ENCODE peak calls at places on chromosomes 6 and 20, in seven cellular contexts. One of them, this sample, is unnamed.

GRCh38 chr6:166471797-166472260 is 89.1 kb upstream of the MPC1 start:
- DNase-seq in fibroblast of mammary gland: no peak
- DNase-seq in GM06990: no peak
- DNase-seq in Panc1: no peak
- DNase-seq in Peyer's patch: no peak
- DNase-seq in heart left ventricle: no peak
- DNase-seq in epithelial cell of esophagus: no peak
- DNase-seq in this sample: no peak

GRCh38 chr6:70221025-70221714 is 81.7 kb downstream of the COL9A1 start:
- DNase-seq in fibroblast of mammary gland: peak
- DNase-seq in GM06990: no peak
- DNase-seq in Panc1: peak
- DNase-seq in Peyer's patch: no peak
- DNase-seq in heart left ventricle: no peak
- DNase-seq in epithelial cell of esophagus: peak
- DNase-seq in this sample: no peak

GRCh38 chr6:11324453-11325023 is 92.1 kb upstream of the NEDD9 start:
- DNase-seq in fibroblast of mammary gland: no peak
- DNase-seq in GM06990: peak
- DNase-seq in Panc1: no peak
- DNase-seq in Peyer's patch: no peak
- DNase-seq in heart left ventricle: no peak
- DNase-seq in epithelial cell of esophagus: no peak
- DNase-seq in this sample: no peak

GRCh38 chr6:38610050-38610619 is 29.6 kb downstream of the BTBD9 start:
- DNase-seq in fibroblast of mammary gland: no peak
- DNase-seq in GM06990: no peak
- DNase-seq in Panc1: no peak
- DNase-seq in Peyer's patch: no peak
- DNase-seq in heart left ventricle: no peak
- DNase-seq in epithelial cell of esophagus: no peak
- DNase-seq in this sample: no peak

GRCh38 chr6:90694802-90695201 is 107.9 kb upstream of the MAP3K7 start:
- DNase-seq in fibroblast of mammary gland: no peak
- DNase-seq in GM06990: no peak
- DNase-seq in Panc1: no peak
- DNase-seq in Peyer's patch: no peak
- DNase-seq in heart left ventricle: no peak
- DNase-seq in epithelial cell of esophagus: no peak
- DNase-seq in this sample: no peak

GRCh38 chr6:136396908-136397307 is 107.3 kb upstream of the BCLAF1 start:
- DNase-seq in fibroblast of mammary gland: no peak
- DNase-seq in GM06990: no peak
- DNase-seq in Panc1: no peak
- DNase-seq in Peyer's patch: no peak
- DNase-seq in heart left ventricle: no peak
- DNase-seq in epithelial cell of esophagus: no peak
- DNase-seq in this sample: no peak

GRCh38 chr20:4180355-4180754 is 165.0 kb upstream of the RNF24 start:
- DNase-seq in fibroblast of mammary gland: no peak
- DNase-seq in GM06990: no peak
- DNase-seq in Panc1: no peak
- DNase-seq in Peyer's patch: no peak
- DNase-seq in heart left ventricle: no peak
- DNase-seq in epithelial cell of esophagus: no peak
- DNase-seq in this sample: no peak

GRCh38 chr6:157258878-157259277 is 64.4 kb downstream of the TMEM242 start:
- DNase-seq in fibroblast of mammary gland: no peak
- DNase-seq in GM06990: no peak
- DNase-seq in Panc1: no peak
- DNase-seq in Peyer's patch: peak
- DNase-seq in heart left ventricle: no peak
- DNase-seq in epithelial cell of esophagus: no peak
- DNase-seq in this sample: no peak

GRCh38 chr6:139240161-139241010 is 51.4 kb downstream of the TXLNB start:
- DNase-seq in fibroblast of mammary gland: peak
- DNase-seq in GM06990: no peak
- DNase-seq in Panc1: no peak
- DNase-seq in Peyer's patch: no peak
- DNase-seq in heart left ventricle: no peak
- DNase-seq in epithelial cell of esophagus: peak
- DNase-seq in this sample: no peak

GRCh38 chr6:27250955-27251671 is 3.6 kb downstream of the PRSS16 start:
- DNase-seq in fibroblast of mammary gland: no peak
- DNase-seq in GM06990: peak
- DNase-seq in Panc1: no peak
- DNase-seq in Peyer's patch: peak
- DNase-seq in heart left ventricle: no peak
- DNase-seq in epithelial cell of esophagus: peak
- DNase-seq in this sample: no peak

GRCh38 chr6:127302728-127303675 is 36.3 kb downstream of the RNF146 start:
- DNase-seq in fibroblast of mammary gland: peak
- DNase-seq in GM06990: peak
- DNase-seq in Panc1: peak
- DNase-seq in Peyer's patch: no peak
- DNase-seq in heart left ventricle: no peak
- DNase-seq in epithelial cell of esophagus: peak
- DNase-seq in this sample: no peak

GRCh38 chr20:23691675-23692074 is 2.8 kb upstream of the CST4 start:
- DNase-seq in fibroblast of mammary gland: peak
- DNase-seq in GM06990: no peak
- DNase-seq in Panc1: no peak
- DNase-seq in Peyer's patch: no peak
- DNase-seq in heart left ventricle: no peak
- DNase-seq in epithelial cell of esophagus: no peak
- DNase-seq in this sample: no peak

GRCh38 chr6:130810307-130811030 is 16.7 kb upstream of the SMLR1 start:
- DNase-seq in fibroblast of mammary gland: no peak
- DNase-seq in GM06990: no peak
- DNase-seq in Panc1: no peak
- DNase-seq in Peyer's patch: no peak
- DNase-seq in heart left ventricle: no peak
- DNase-seq in epithelial cell of esophagus: no peak
- DNase-seq in this sample: peak

GRCh38 chr6:20202070-20202658 is 10.1 kb downstream of the MBOAT1 start:
- DNase-seq in fibroblast of mammary gland: peak
- DNase-seq in GM06990: peak
- DNase-seq in Panc1: peak
- DNase-seq in Peyer's patch: no peak
- DNase-seq in heart left ventricle: no peak
- DNase-seq in epithelial cell of esophagus: peak
- DNase-seq in this sample: no peak

GRCh38 chr20:58086763-58087566 is 141.5 kb downstream of the ANKRD60 start:
- DNase-seq in fibroblast of mammary gland: peak
- DNase-seq in GM06990: no peak
- DNase-seq in Panc1: peak
- DNase-seq in Peyer's patch: no peak
- DNase-seq in heart left ventricle: peak
- DNase-seq in epithelial cell of esophagus: peak
- DNase-seq in this sample: no peak

GRCh38 chr20:45095753-45096371 is 5.1 kb downstream of the KCNS1 start:
- DNase-seq in fibroblast of mammary gland: peak
- DNase-seq in GM06990: no peak
- DNase-seq in Panc1: peak
- DNase-seq in Peyer's patch: no peak
- DNase-seq in heart left ventricle: peak
- DNase-seq in epithelial cell of esophagus: peak
- DNase-seq in this sample: no peak

GRCh38 chr20:39627765-39628164 is 665.6 kb downstream of the DHX35 start:
- DNase-seq in fibroblast of mammary gland: peak
- DNase-seq in GM06990: no peak
- DNase-seq in Panc1: no peak
- DNase-seq in Peyer's patch: no peak
- DNase-seq in heart left ventricle: no peak
- DNase-seq in epithelial cell of esophagus: peak
- DNase-seq in this sample: no peak

GRCh38 chr20:31908016-31908415 is 37.6 kb downstream of the TTLL9 start:
- DNase-seq in fibroblast of mammary gland: no peak
- DNase-seq in GM06990: no peak
- DNase-seq in Panc1: no peak
- DNase-seq in Peyer's patch: no peak
- DNase-seq in heart left ventricle: no peak
- DNase-seq in epithelial cell of esophagus: no peak
- DNase-seq in this sample: no peak

GRCh38 chr6:148811472-148811871 is 64.6 kb downstream of the UST start:
- DNase-seq in fibroblast of mammary gland: no peak
- DNase-seq in GM06990: no peak
- DNase-seq in Panc1: no peak
- DNase-seq in Peyer's patch: no peak
- DNase-seq in heart left ventricle: no peak
- DNase-seq in epithelial cell of esophagus: no peak
- DNase-seq in this sample: no peak

GRCh38 chr6:71588490-71588889 is 297.9 kb upstream of the RIMS1 start:
- DNase-seq in fibroblast of mammary gland: no peak
- DNase-seq in GM06990: no peak
- DNase-seq in Panc1: no peak
- DNase-seq in Peyer's patch: peak
- DNase-seq in heart left ventricle: no peak
- DNase-seq in epithelial cell of esophagus: no peak
- DNase-seq in this sample: no peak

GRCh38 chr6:79810153-79810806 is 137.1 kb downstream of the ELOVL4 start:
- DNase-seq in fibroblast of mammary gland: peak
- DNase-seq in GM06990: no peak
- DNase-seq in Panc1: no peak
- DNase-seq in Peyer's patch: no peak
- DNase-seq in heart left ventricle: no peak
- DNase-seq in epithelial cell of esophagus: no peak
- DNase-seq in this sample: no peak

GRCh38 chr6:28606424-28607391 is 81.0 kb downstream of the GPX5 start:
- DNase-seq in fibroblast of mammary gland: peak
- DNase-seq in GM06990: peak
- DNase-seq in Panc1: peak
- DNase-seq in Peyer's patch: no peak
- DNase-seq in heart left ventricle: no peak
- DNase-seq in epithelial cell of esophagus: peak
- DNase-seq in this sample: peak

GRCh38 chr6:45965007-45965406 is 50.7 kb downstream of the CLIC5 start:
- DNase-seq in fibroblast of mammary gland: peak
- DNase-seq in GM06990: no peak
- DNase-seq in Panc1: no peak
- DNase-seq in Peyer's patch: no peak
- DNase-seq in heart left ventricle: no peak
- DNase-seq in epithelial cell of esophagus: peak
- DNase-seq in this sample: no peak

GRCh38 chr20:19890358-19891117 is 126.6 kb upstream of the NAA20 start:
- DNase-seq in fibroblast of mammary gland: no peak
- DNase-seq in GM06990: no peak
- DNase-seq in Panc1: no peak
- DNase-seq in Peyer's patch: no peak
- DNase-seq in heart left ventricle: no peak
- DNase-seq in epithelial cell of esophagus: no peak
- DNase-seq in this sample: no peak
- H3K4me3 ChIP-seq in fibroblast of mammary gland: no peak
- H3K4me3 ChIP-seq in GM06990: no peak
- H3K4me3 ChIP-seq in Panc1: peak
- H3K4me3 ChIP-seq in Peyer's patch: no peak
- H3K4me3 ChIP-seq in heart left ventricle: peak
- H3K4me3 ChIP-seq in epithelial cell of esophagus: no peak
- H3K4me3 ChIP-seq in this sample: no peak

GRCh38 chr6:113934101-113934500 is 36.8 kb downstream of the HDAC2 start:
- DNase-seq in fibroblast of mammary gland: no peak
- DNase-seq in GM06990: no peak
- DNase-seq in Panc1: no peak
- DNase-seq in Peyer's patch: no peak
- DNase-seq in heart left ventricle: no peak
- DNase-seq in epithelial cell of esophagus: no peak
- DNase-seq in this sample: no peak

GRCh38 chr6:113939825-113940224 is 31.1 kb downstream of the HDAC2 start:
- DNase-seq in fibroblast of mammary gland: no peak
- DNase-seq in GM06990: no peak
- DNase-seq in Panc1: no peak
- DNase-seq in Peyer's patch: no peak
- DNase-seq in heart left ventricle: no peak
- DNase-seq in epithelial cell of esophagus: no peak
- DNase-seq in this sample: no peak

GRCh38 chr6:113936093-113936934 is 34.6 kb downstream of the HDAC2 start:
- DNase-seq in fibroblast of mammary gland: peak
- DNase-seq in GM06990: peak
- DNase-seq in Panc1: peak
- DNase-seq in Peyer's patch: no peak
- DNase-seq in heart left ventricle: no peak
- DNase-seq in epithelial cell of esophagus: peak
- DNase-seq in this sample: no peak
- TF ChIP-seq CTCF in fibroblast of mammary gland: peak
- TF ChIP-seq CTCF in GM06990: peak
- TF ChIP-seq CTCF in Panc1: peak
- TF ChIP-seq CTCF in Peyer's patch: no peak
- TF ChIP-seq CTCF in heart left ventricle: peak
- TF ChIP-seq CTCF in epithelial cell of esophagus: peak
- TF ChIP-seq CTCF in this sample: peak

DNA sequence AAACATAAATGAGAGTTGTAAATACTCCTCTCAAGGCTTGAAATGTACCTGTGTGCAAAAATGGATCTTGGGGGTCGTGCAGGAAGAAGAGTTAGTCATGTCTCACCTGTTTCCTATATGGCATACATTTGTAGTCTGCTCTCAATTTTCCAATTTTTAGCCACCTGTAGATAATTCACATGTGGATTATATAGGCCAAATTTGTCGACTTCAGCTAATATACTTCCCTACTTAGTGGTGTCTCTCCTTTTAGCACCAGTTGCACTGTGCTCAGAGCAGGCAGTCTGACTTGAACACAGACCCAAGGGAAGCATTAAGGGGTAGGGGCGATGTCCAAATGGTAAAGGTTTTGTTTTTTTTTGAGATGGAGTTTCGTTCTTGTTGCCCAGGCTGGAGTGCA is 1.9 kb downstream of the RBM24 start:
- DNase-seq in fibroblast of mammary gland: no peak
- DNase-seq in GM06990: no peak
- DNase-seq in Panc1: no peak
- DNase-seq in Peyer's patch: no peak
- DNase-seq in heart left ventricle: no peak
- DNase-seq in epithelial cell of esophagus: no peak
- DNase-seq in this sample: no peak
- H3K4me3 ChIP-seq in fibroblast of mammary gland: no peak
- H3K4me3 ChIP-seq in GM06990: no peak
- H3K4me3 ChIP-seq in Panc1: peak
- H3K4me3 ChIP-seq in Peyer's patch: no peak
- H3K4me3 ChIP-seq in heart left ventricle: peak
- H3K4me3 ChIP-seq in epithelial cell of esophagus: no peak
- H3K4me3 ChIP-seq in this sample: peak

GRCh38 chr20:63027425-63028389 is 20.9 kb upstream of the BHLHE23 start:
- DNase-seq in fibroblast of mammary gland: no peak
- DNase-seq in GM06990: no peak
- DNase-seq in Panc1: no peak
- DNase-seq in Peyer's patch: peak
- DNase-seq in heart left ventricle: no peak
- DNase-seq in epithelial cell of esophagus: no peak
- DNase-seq in this sample: peak
- TF ChIP-seq CTCF in fibroblast of mammary gland: no peak
- TF ChIP-seq CTCF in GM06990: peak
- TF ChIP-seq CTCF in Panc1: no peak
- TF ChIP-seq CTCF in Peyer's patch: no peak
- TF ChIP-seq CTCF in heart left ventricle: peak
- TF ChIP-seq CTCF in epithelial cell of esophagus: no peak
- TF ChIP-seq CTCF in this sample: peak